ENCODE peak calls at places on chromosomes 5 and 9, in eight cellular contexts. A is endodermal cell; S is CD8-positive, alpha-beta T cell; H is PC-3; C is heart right ventricle; F is body of pancreas; V is SJSA1; K is lower lobe of right lung. G is an unnamed sample.

GRCh38 chr5:153543959-153544470 is 53.5 kb downstream of the GRIA1 start:
- DNase-seq in V (no peak), A (peak), C (no peak), S (no peak), K (no peak), H (no peak), F (no peak), G (no peak)

GRCh38 chr5:168020522-168021294 is 270.7 kb upstream of the WWC1 start:
- DNase-seq in A (no peak), S (no peak), H (peak), F (no peak), C (peak), V (peak), K (no peak), G (no peak)

GRCh38 chr9:20490246-20490834 is 132.0 kb downstream of the MLLT3 start:
- DNase-seq in A (peak), K (no peak), H (no peak), C (no peak), S (no peak), V (no peak), F (no peak), G (no peak)

GRCh38 chr9:134066923-134067851 is 639 bp downstream of the BRD3 start:
- DNase-seq in A (peak), K (peak), C (no peak), V (peak), F (no peak), H (no peak), S (no peak), G (peak)

GRCh38 chr5:37043693-37044092 is 167.1 kb downstream of the NIPBL start:
- DNase-seq in F (no peak), V (no peak), H (peak), C (no peak), S (no peak), K (no peak), A (peak), G (no peak)

GRCh38 chr5:112965733-112966306 is 10.8 kb upstream of the DCP2 start:
- DNase-seq in S (no peak), C (no peak), A (no peak), K (no peak), F (no peak), H (no peak), V (no peak), G (no peak)

GRCh38 chr5:133328800-133329199 is 277.0 kb downstream of the HSPA4 start:
- DNase-seq in A (no peak), K (no peak), V (no peak), C (no peak), F (no peak), S (no peak), H (no peak), G (no peak)

GRCh38 chr5:119269061-119269579 is 86.7 kb upstream of the TNFAIP8 start:
- DNase-seq in A (peak), K (peak), H (peak), C (peak), S (no peak), V (no peak), F (peak), G (peak)

GRCh38 chr5:116209166-116209565 is 124.3 kb downstream of the COMMD10 start:
- DNase-seq in C (no peak), F (no peak), V (no peak), H (no peak), A (no peak), S (no peak), K (no peak), G (no peak)

GRCh38 chr9:116837038-116837998 is 150.2 kb downstream of the TRIM32 start:
- DNase-seq in S (no peak), H (peak), C (no peak), K (no peak), F (peak), V (no peak), A (peak), G (no peak)

GRCh38 chr9:132141364-132141947 is 20.4 kb upstream of the NTNG2 start:
- DNase-seq in S (no peak), F (peak), A (peak), V (no peak), H (no peak), C (no peak), K (no peak), G (no peak)

GRCh38 chr9:86655147-86655546 is 292.2 kb downstream of the GAS1 start:
- DNase-seq in F (no peak), H (no peak), A (no peak), V (no peak), C (no peak), S (no peak), K (no peak), G (no peak)

GRCh38 chr9:95250462-95251058 is 66.9 kb downstream of the FANCC start:
- DNase-seq in A (no peak), K (no peak), S (no peak), V (no peak), F (no peak), H (no peak), C (no peak), G (no peak)

GRCh38 chr9:101398930-101399640 is 434 bp downstream of the ZNF189 start:
- DNase-seq in H (no peak), S (no peak), F (peak), V (no peak), K (no peak), C (peak), A (no peak), G (no peak)

GRCh38 chr5:117691364-117691763 is 1116.7 kb upstream of the SEMA6A start:
- DNase-seq in C (no peak), S (no peak), K (no peak), F (no peak), H (no peak), A (no peak), V (no peak), G (no peak)

GRCh38 chr9:133635903-133636531 is at the start of gene DBH:
- DNase-seq in V (no peak), K (no peak), H (no peak), A (no peak), F (no peak), C (no peak), S (no peak), G (no peak)

GRCh38 chr9:91714020-91714721 is 235.9 kb downstream of the ROR2 start:
- DNase-seq in F (peak), V (no peak), C (peak), H (peak), S (no peak), A (peak), K (peak), G (no peak)

GRCh38 chr5:150644496-150644895 is 4.0 kb downstream of the SYNPO start:
- DNase-seq in F (peak), H (no peak), S (no peak), K (no peak), C (peak), A (no peak), V (no peak), G (no peak)

GRCh38 chr5:150647275-150648251 is 7.1 kb downstream of the SYNPO start:
- DNase-seq in V (no peak), S (no peak), C (peak), A (no peak), K (peak), H (no peak), F (peak), G (peak)

GRCh38 chr5:150642991-150643710 is 2.7 kb downstream of the SYNPO start:
- DNase-seq in F (no peak), V (no peak), A (no peak), H (no peak), C (no peak), K (no peak), S (no peak), G (no peak)

GRCh38 chr5:150644058-150644457 is 3.6 kb downstream of the SYNPO start:
- DNase-seq in C (no peak), K (no peak), F (no peak), A (peak), S (no peak), V (no peak), H (no peak), G (no peak)

GRCh38 chr5:150645070-150645700 is 4.7 kb downstream of the SYNPO start:
- DNase-seq in H (peak), K (no peak), F (peak), C (peak), S (no peak), A (peak), V (peak), G (no peak)
- H3K27ac ChIP-seq in H (no peak), K (peak), F (peak), C (peak), S (no peak), A (no peak), V (peak), G (peak)

DNA sequence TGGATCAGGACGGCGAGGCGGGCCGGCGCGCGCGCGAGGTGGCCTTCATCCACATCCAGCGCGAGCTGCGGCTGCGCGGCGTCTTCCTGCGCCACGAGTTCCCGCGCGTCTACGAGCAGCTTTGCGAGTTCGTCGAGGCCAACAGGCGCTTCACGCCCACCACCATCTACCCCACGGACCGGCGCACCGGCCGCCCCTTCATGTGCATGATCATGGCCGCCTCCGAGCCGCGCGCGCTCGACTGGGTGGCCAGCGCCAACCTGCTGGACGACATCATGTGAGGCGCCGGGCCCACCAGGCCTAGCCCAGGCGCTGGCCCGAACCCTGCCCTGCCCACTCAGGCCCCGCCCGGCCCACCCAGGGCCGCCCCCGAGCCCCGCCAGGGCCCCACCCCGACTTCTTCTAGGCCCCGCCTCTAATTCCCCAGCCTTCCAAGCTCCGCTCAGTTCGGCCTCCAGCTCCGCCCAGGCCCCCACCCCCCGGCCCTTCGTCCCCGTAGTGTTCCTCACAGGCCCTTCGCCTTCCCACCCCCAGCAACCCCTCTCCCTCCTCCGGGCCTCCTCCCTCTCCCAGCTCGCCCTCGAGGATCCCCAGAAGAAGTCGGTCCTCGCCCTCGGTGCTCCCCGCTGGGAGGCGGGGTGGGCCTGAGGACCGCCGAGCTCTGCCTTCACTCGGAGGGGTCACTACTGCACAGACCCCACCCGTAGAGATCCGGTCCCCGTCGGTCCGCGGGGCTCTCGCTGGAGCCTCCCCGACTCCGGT is 2.0 kb upstream of the PHPT1 start:
- DNase-seq in H (peak), F (peak), C (peak), K (peak), V (no peak), A (peak), S (no peak), G (peak)
- H3K27ac ChIP-seq in H (no peak), F (peak), C (peak), K (peak), V (no peak), A (peak), S (no peak), G (peak)

GRCh38 chr9:127809562-127810377 is 7.1 kb downstream of the FPGS start:
- DNase-seq in C (no peak), A (peak), F (no peak), H (no peak), K (peak), S (no peak), V (no peak), G (peak)
- H3K27ac ChIP-seq in C (no peak), A (no peak), F (no peak), H (no peak), K (no peak), S (no peak), V (no peak), G (no peak)

GRCh38 chr5:151670074-151670686 is 16.5 kb downstream of the SPARC start:
- DNase-seq in K (no peak), H (no peak), C (no peak), S (no peak), F (no peak), A (no peak), V (no peak), G (no peak)

GRCh38 chr5:151667083-151667482 is 19.6 kb downstream of the SPARC start:
- DNase-seq in H (no peak), V (no peak), F (no peak), C (no peak), A (no peak), S (no peak), K (no peak), G (no peak)

GRCh38 chr5:151671979-151672378 is 14.7 kb downstream of the SPARC start:
- DNase-seq in C (peak), H (no peak), V (peak), A (no peak), F (peak), S (no peak), K (no peak), G (no peak)

GRCh38 chr5:151673421-151673820 is 13.3 kb downstream of the SPARC start:
- DNase-seq in K (no peak), S (no peak), A (no peak), V (no peak), C (no peak), H (no peak), F (no peak), G (no peak)

DNA sequence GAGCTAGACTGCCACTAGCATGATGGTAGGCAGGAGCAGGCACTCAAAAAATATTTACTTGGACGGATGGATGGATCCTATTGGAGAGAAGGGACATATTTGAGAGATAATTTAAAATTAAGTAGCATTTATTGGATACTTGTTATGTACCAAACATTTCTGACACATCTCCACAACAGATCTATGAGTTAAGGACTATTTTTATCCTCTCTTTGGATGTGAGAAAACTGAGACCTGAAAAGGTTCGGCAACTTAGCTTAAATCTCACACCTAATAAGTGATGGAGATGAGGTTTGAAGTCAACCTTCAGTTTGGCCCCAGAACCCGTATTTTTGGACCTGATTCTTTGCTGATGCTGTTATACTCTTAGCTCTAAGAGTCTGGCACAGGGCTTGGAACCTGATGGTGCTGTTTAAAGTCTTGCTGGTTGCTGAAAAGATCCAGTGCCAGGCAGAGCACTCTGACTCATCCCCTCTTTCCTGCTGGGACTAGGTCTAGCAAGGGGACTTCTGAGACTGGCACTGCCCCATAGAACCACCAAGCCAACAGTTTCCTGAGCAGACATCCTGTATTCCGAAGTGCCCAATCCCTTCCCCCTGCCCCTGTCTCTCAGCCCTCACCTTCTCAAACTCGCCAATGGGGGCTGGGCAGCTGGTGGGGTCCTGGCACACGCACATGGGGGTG is 15.6 kb downstream of the SPARC start:
- DNase-seq in S (no peak), A (no peak), V (no peak), F (no peak), K (no peak), C (no peak), H (peak), G (no peak)
- H3K27ac ChIP-seq in S (no peak), A (no peak), V (peak), F (no peak), K (peak), C (peak), H (no peak), G (peak)

GRCh38 chr9:33153666-33154065 is 13.5 kb downstream of the B4GALT1 start:
- DNase-seq in H (no peak), C (no peak), S (no peak), V (no peak), A (no peak), F (no peak), K (no peak), G (no peak)
- H3K27ac ChIP-seq in H (no peak), C (no peak), S (peak), V (no peak), A (no peak), F (no peak), K (no peak), G (peak)

DNA sequence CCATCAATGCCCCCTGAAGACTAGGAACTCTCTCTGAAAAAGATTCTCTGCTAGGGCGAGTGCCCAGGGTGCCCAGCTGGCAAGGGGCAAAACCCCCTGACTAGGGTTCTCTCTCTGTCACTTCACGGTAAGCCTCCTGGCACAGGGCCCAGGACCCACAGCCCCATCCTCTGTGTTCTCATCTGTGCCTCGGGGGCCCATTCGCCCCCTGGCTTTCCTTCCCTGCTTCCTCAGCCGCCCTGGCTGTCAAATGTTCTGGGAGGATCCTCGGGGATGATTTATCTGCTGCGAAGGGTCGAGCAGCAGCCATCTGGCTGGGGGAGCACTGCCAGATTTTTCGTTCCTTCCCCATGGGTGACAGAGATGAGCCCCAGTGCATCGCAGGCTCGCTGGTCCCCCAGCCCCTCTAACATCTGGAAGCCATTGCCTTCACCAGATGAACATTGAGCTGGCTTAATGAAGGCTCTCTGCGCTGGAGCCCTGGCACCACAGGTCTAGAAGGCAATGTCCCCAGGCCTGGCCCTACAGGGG is 24.2 kb downstream of the HMCN2 start:
- DNase-seq in C (no peak), V (no peak), K (no peak), F (no peak), S (no peak), A (peak), H (no peak), G (no peak)
- H3K27ac ChIP-seq in C (no peak), V (no peak), K (peak), F (no peak), S (no peak), A (no peak), H (no peak), G (peak)

DNA sequence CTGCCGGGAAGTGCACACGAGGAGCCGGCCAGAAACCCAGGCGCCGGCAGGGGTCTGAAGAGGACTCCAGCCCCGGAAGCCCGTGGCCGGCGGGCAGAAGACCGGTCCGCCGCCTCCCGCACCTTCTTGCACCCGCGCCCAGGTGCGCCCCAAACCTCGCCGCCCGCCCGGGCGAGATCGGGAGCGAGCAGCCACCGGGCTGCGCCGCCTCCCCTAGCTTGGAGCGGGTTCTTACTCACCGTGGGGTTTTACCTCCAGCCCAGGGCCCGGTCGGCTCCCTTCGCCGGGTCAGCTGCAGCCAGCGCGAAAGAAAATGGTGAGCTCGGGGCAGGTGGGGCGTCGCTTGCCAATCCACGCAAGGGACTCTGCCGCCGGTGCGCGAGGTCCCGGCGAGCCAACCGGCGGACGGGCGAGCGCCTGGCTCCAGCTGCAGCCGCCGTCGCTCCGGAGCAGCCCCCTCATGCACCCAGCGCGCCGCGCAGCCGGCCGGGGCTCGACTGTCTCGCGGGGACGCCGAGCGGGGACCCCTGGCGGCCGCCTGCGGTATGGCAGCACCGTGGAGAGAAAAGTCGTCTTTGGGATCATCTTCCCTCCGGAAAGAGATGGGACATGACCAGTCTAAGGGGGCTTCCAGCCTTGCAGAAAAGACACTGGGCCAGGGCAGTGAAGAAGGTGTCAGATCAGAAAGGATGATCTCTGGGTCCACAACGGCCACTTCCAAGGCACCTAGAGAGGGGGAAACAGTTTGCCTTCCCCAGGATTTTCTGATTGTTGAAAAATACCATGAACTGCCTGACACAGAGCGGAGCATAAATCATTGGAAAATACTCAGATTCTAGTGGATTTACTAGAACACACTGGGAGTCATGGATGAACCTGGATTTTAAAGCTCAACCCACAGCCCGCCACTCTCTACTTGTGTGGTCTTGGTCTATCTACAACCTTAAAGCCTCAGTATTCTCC is at the start of gene MOB3B:
- DNase-seq in F (peak), A (peak), V (peak), C (peak), K (peak), H (peak), S (peak), G (peak)
- H3K27ac ChIP-seq in F (peak), A (no peak), V (no peak), C (peak), K (peak), H (no peak), S (no peak), G (peak)

GRCh38 chr5:177486256-177486655 is 11.1 kb downstream of the PDLIM7 start:
- DNase-seq in V (no peak), K (no peak), S (no peak), C (no peak), F (no peak), A (no peak), H (no peak), G (no peak)

GRCh38 chr5:177483042-177483441 is 9.6 kb upstream of the DBN1 start:
- DNase-seq in S (no peak), V (no peak), C (no peak), F (no peak), A (no peak), K (no peak), H (no peak), G (no peak)

GRCh38 chr5:177483994-177484901 is 10.8 kb upstream of the DBN1 start:
- DNase-seq in F (no peak), V (no peak), H (peak), S (no peak), K (no peak), C (no peak), A (no peak), G (no peak)

GRCh38 chr5:177487144-177487543 is 10.3 kb downstream of the PDLIM7 start:
- DNase-seq in K (no peak), C (no peak), H (no peak), F (no peak), V (no peak), S (no peak), A (no peak), G (no peak)

DNA sequence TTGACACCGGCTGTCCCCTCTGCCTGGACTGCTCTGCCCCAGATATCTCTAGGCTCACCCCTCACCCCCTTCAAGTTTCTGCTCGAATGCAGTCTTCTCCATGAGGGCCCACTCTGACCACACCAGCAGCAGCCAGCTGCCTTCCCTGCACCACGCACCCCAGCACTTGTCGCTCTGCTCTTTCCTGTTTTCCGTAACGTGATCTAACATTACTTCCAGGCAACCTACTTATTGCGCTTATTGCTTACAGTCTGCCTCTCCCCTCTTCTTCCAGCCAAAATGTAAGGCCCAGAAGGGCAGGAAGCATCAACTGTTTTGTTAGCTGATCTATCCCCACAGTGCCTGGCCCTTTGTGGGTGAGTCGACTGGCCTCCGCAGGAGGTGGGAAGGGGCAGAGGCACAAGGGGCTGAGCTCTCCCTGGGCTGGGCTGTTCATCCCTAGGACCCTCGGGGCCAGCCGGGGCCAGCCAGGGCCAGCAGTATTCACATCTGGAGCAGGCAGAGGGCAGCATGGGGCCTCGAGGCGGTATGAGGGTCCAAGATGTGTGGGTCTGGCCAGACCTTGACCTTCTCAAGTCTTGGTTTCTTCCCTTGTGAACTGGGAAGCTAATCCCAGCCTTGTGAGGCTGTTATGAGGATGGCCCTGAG is 11.6 kb upstream of the DBN1 start:
- DNase-seq in K (no peak), V (no peak), F (no peak), C (no peak), A (peak), H (peak), S (no peak), G (no peak)
- H3K27ac ChIP-seq in K (no peak), V (no peak), F (no peak), C (no peak), A (peak), H (no peak), S (no peak), G (no peak)